ENCODE peak calls at places on chromosomes 5 and 9, in four cellular contexts. A is heart left ventricle, W is heart right ventricle, M is NT2/D1. I is an unnamed sample.

GRCh38 chr9:121906074-121906520 is 187.0 kb downstream of the TTLL11 start:
- DNase-seq in M (no peak), A (no peak), W (no peak), I (no peak)

GRCh38 chr9:83583151-83584014 is 39.6 kb upstream of the IDNK start:
- DNase-seq in W (peak), A (no peak), M (peak), I (peak)

GRCh38 chr5:76403963-76404693 is 1.0 kb downstream of the IQGAP2 start:
- DNase-seq in M (peak), W (no peak), A (peak), I (peak)

GRCh38 chr5:142610176-142611001 is 75.5 kb downstream of the FGF1 start:
- DNase-seq in W (no peak), A (no peak), M (no peak), I (no peak)

GRCh38 chr5:149975409-149975808 is 14.9 kb downstream of the SLC26A2 start:
- DNase-seq in A (no peak), M (no peak), W (no peak), I (no peak)

GRCh38 chr9:99231708-99232107 is 9.6 kb downstream of the SEC61B start:
- DNase-seq in M (no peak), W (no peak), A (no peak), I (no peak)

GRCh38 chr5:135033026-135033861 is 784 bp downstream of the PITX1 start:
- DNase-seq in M (no peak), W (no peak), A (peak), I (peak)

GRCh38 chr5:129361441-129362025 is 98.6 kb upstream of the ADAMTS19 start:
- DNase-seq in M (no peak), A (no peak), W (no peak), I (no peak)

GRCh38 chr9:70600479-70600878 is 186.0 kb upstream of the KLF9 start:
- DNase-seq in W (peak), A (no peak), M (peak), I (peak)

GRCh38 chr9:114363424-114363823 is 24.4 kb downstream of the AKNA start:
- DNase-seq in A (no peak), M (no peak), W (no peak), I (no peak)

GRCh38 chr5:75510836-75511434 is 494 bp downstream of the CERT1 start:
- DNase-seq in M (no peak), W (peak), A (peak), I (peak)

GRCh38 chr5:132787076-132787475 is 10.0 kb upstream of the SEPTIN8 start:
- DNase-seq in W (no peak), A (no peak), M (no peak), I (no peak)

GRCh38 chr9:86766912-86767311 is 180.4 kb downstream of the GAS1 start:
- DNase-seq in W (no peak), A (no peak), M (no peak), I (no peak)

GRCh38 chr9:35510745-35511428 is 21.0 kb downstream of the RUSC2 start:
- DNase-seq in M (no peak), W (peak), A (peak), I (peak)

GRCh38 chr5:107937198-107937597 is 266.5 kb upstream of the EFNA5 start:
- DNase-seq in M (peak), W (no peak), A (no peak), I (no peak)

GRCh38 chr9:35105571-35106342 is 2.8 kb upstream of the STOML2 start:
- DNase-seq in A (no peak), W (no peak), M (no peak), I (no peak)

GRCh38 chr9:83935276-83935890 is 14.2 kb upstream of the KIF27 start:
- DNase-seq in W (no peak), A (no peak), M (no peak), I (no peak)

GRCh38 chr9:136342191-136343120 is 15.1 kb downstream of the GPSM1 start:
- DNase-seq in M (no peak), A (peak), W (peak), I (peak)

GRCh38 chr5:141965071-141965470 is 3.8 kb upstream of the RNF14 start:
- DNase-seq in A (no peak), W (no peak), M (no peak), I (no peak)

GRCh38 chr9:130023147-130023787 is 19.7 kb downstream of the FNBP1 start:
- DNase-seq in A (no peak), W (no peak), M (no peak), I (no peak)

GRCh38 chr9:77616191-77616590 is 31.9 kb downstream of the GNA14 start:
- DNase-seq in W (no peak), M (no peak), A (no peak), I (no peak)

I was measured in left ventricle myocardium inferior.